ENCODE peak calls at places on chromosomes 5 and 9, in ten cellular contexts. X, W, H, A, J, G, K, N, Q and T are unnamed samples.

GRCh38 chr9:11233693-11234092 is 620.9 kb upstream of the PTPRD start:
- DNase-seq in J (no peak), W (no peak), Q (no peak), K (no peak), X (no peak), N (no peak), H (no peak), A (no peak), G (no peak), T (no peak)

GRCh38 chr5:148383564-148384388 is at the start of gene FBXO38:
- DNase-seq in N (peak; percentile 97), H (peak; percentile 94), A (peak; percentile 99), Q (peak; percentile 98), X (peak; percentile 97), J (peak; percentile 75), G (peak; percentile 97), W (peak; percentile 97), K (peak; percentile 97), T (peak; percentile 77)

GRCh38 chr5:127925916-127926315 is 157.7 kb upstream of the SLC12A2 start:
- DNase-seq in Q (no peak), G (no peak), N (no peak), A (no peak), J (no peak), W (peak; percentile 56), K (no peak), H (peak; percentile 24), X (no peak), T (no peak)

GRCh38 chr5:138606378-138606777 is 31.2 kb upstream of the HSPA9 start:
- DNase-seq in J (no peak), K (no peak), H (no peak), X (no peak), Q (no peak), W (no peak), G (no peak), N (no peak), A (peak; percentile 58), T (no peak)

GRCh38 chr5:15637886-15638285 is 137.9 kb downstream of the FBXL7 start:
- DNase-seq in A (no peak), N (no peak), K (no peak), J (no peak), G (no peak), X (no peak), H (no peak), Q (no peak), W (no peak), T (no peak)

GRCh38 chr5:52657231-52657645 is 130.5 kb upstream of the ITGA1 start:
- DNase-seq in J (no peak), A (no peak), Q (no peak), W (no peak), N (peak; percentile 18), K (no peak), X (no peak), H (peak; percentile 42), G (peak; percentile 58), T (peak; percentile 1)

GRCh38 chr5:95845401-95845800 is 22.9 kb upstream of the GLRX start:
- DNase-seq in K (no peak), G (no peak), W (no peak), H (no peak), A (peak; percentile 37), X (no peak), J (no peak), Q (no peak), N (no peak), T (no peak)

GRCh38 chr9:87898151-87898550 is 15.5 kb downstream of the SPATA31E1 start:
- DNase-seq in N (no peak), H (no peak), X (no peak), J (no peak), A (no peak), Q (no peak), W (no peak), G (no peak), K (no peak), T (no peak)

GRCh38 chr9:124812401-124813016 is 35.6 kb downstream of the OLFML2A start:
- DNase-seq in W (no peak), A (peak; percentile 94), K (no peak), Q (peak; percentile 25), N (peak; percentile 56), J (no peak), X (no peak), H (peak; percentile 84), G (no peak), T (peak; percentile 100)

GRCh38 chr9:100206899-100207298 is 107.9 kb downstream of the INVS start:
- DNase-seq in X (peak; percentile 32), H (no peak), Q (no peak), N (no peak), W (no peak), A (no peak), G (peak; percentile 81), J (no peak), K (no peak), T (no peak)

GRCh38 chr5:8188874-8189588 is 320.1 kb downstream of the MTRR start:
- DNase-seq in G (no peak), W (peak; percentile 32), A (no peak), Q (no peak), H (no peak), K (no peak), N (no peak), J (no peak), X (no peak), T (no peak)

GRCh38 chr9:22148876-22149637 is 140.0 kb upstream of the CDKN2B start:
- DNase-seq in W (no peak), J (no peak), Q (no peak), H (no peak), G (no peak), X (no peak), N (no peak), K (no peak), A (no peak), T (no peak)

GRCh38 chr9:113221003-113221799 is at the start of the genes FKBP15 and SLC31A1:
- DNase-seq in X (peak; percentile 98), W (peak; percentile 98), J (peak; percentile 82), A (peak; percentile 99), Q (peak; percentile 99), H (peak; percentile 97), K (peak; percentile 99), G (peak; percentile 99), N (peak; percentile 95), T (peak; percentile 91)
- TF ChIP-seq POLR2A in X (peak; percentile 77), W (peak; percentile 84), J (peak; percentile 37), A (no peak), Q (peak; percentile 95), H (peak; percentile 36), K (peak; percentile 65), G (peak; percentile 75), N (peak; percentile 91), T (peak; percentile 71)

GRCh38 chr5:172909931-172910502 is 49.2 kb upstream of the RPL26L1 start:
- DNase-seq in A (no peak), G (no peak), N (no peak), J (no peak), W (no peak), K (no peak), H (no peak), X (no peak), Q (no peak), T (no peak)

GRCh38 chr5:172913117-172913850 is 45.9 kb upstream of the RPL26L1 start:
- DNase-seq in X (peak; percentile 40), N (no peak), J (no peak), H (no peak), Q (no peak), W (peak; percentile 78), K (no peak), A (no peak), G (no peak), T (no peak)

GRCh38 chr5:172911976-172912375 is 47.2 kb upstream of the RPL26L1 start:
- DNase-seq in N (no peak), J (no peak), X (no peak), A (no peak), Q (no peak), W (no peak), H (no peak), G (no peak), K (no peak), T (no peak)

GRCh38 chr5:172910828-172911627 is 48.2 kb upstream of the RPL26L1 start:
- DNase-seq in W (peak; percentile 46), X (peak; percentile 55), N (peak; percentile 27), K (no peak), Q (peak; percentile 80), J (no peak), H (peak; percentile 21), A (peak; percentile 96), G (peak; percentile 90), T (no peak)

DNA sequence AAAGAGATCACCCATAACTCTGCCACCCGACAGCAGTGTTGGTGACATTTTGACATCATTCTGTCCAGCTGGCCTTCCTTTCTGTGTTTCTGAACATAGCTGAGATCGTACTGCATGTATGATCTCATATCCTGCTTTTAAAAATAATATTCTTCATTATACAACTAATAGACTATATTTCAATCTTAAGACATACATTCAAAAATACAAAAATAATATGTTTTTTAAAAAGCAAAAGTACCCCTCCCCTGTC is 47.7 kb upstream of the RPL26L1 start:
- DNase-seq in X (no peak), A (no peak), W (no peak), J (no peak), Q (no peak), H (no peak), N (no peak), G (no peak), K (no peak), T (no peak)
- TF ChIP-seq POLR2A in X (no peak), A (no peak), W (no peak), J (no peak), Q (no peak), H (no peak), N (no peak), G (no peak), K (no peak), T (no peak)

DNA sequence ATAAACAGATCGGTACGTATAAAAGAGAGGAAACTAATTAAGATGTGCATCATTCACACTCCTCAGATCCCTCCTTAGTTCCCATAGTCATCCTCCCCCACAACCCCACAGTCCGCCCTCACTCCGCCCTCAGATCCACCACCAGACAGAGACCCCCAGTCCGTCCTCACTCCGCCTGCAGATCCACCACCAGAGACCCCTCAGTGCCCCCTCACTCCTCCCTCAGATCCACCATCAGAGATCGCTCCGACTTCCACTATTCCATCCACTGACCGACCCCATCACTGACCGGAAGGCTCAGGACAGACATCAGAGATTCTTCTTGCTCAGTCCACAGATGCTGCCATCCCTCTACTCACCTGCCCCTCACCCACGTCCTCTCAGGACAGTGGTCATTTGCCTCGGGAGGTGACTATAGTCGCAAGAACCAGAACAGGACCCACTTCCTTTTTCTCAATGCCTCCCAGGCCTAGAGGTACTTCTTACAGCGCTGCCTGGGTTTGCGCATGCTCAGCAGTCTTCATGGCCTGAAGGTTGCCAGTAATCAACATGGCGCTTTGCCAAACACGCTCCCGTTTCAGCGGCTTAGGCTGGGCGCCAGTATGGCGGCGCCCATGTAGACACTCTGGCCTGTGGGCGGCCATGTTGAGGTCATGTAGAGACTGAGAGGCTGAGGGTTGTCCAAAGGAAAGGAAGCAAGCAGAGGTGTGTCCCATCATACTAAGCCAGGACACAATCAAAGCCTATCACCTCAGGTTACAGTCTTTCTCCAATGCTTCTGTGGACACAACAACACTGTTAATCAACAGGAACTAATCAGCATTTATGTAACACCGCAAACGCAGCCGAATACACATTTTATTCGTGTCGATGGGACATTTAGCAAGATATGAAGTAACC is at the start of gene ZNF484:
- DNase-seq in A (peak; percentile 99), G (peak; percentile 97), H (peak; percentile 99), X (peak; percentile 96), J (peak; percentile 77), W (peak; percentile 100), K (peak; percentile 98), Q (peak; percentile 97), N (peak; percentile 96), T (peak; percentile 80)
- TF ChIP-seq POLR2A in A (no peak), G (peak; percentile 62), H (peak; percentile 60), X (peak; percentile 44), J (peak; percentile 85), W (peak; percentile 80), K (no peak), Q (peak; percentile 55), N (peak; percentile 76), T (peak; percentile 34)

GRCh38 chr5:141528401-141528984 is 39.6 kb downstream of the PCDHGC5 start:
- DNase-seq in J (no peak), G (no peak), H (no peak), N (no peak), A (no peak), W (peak; percentile 87), Q (no peak), K (peak; percentile 61), X (no peak), T (no peak)
- TF ChIP-seq POLR2A in J (no peak), G (no peak), H (no peak), N (no peak), A (no peak), W (peak; percentile 37), Q (no peak), K (no peak), X (no peak), T (no peak)